ENCODE peak calls at places on chromosomes 11 and 22, in eight cellular contexts. D is astrocyte of the spinal cord, O is endodermal cell, H is bronchial epithelial cell, V is skeletal muscle cell, R is foreskin fibroblast, T is pancreas, I is neural progenitor cell. U is an unnamed sample.

GRCh38 chr11:98561216-98561615 is 459.5 kb upstream of the CNTN5 start:
- DNase-seq in O (peak), T (no peak), I (no peak), V (no peak), D (no peak), H (peak), R (no peak), U (no peak)

GRCh38 chr11:110160016-110160415 is 66.8 kb downstream of the ZC3H12C start:
- DNase-seq in D (peak), T (no peak), H (peak), V (peak), R (peak), O (no peak), I (no peak), U (no peak)

GRCh38 chr11:62122076-62122475 is 1.7 kb upstream of the INCENP start:
- DNase-seq in I (peak), O (peak), R (no peak), H (peak), T (no peak), D (no peak), V (no peak), U (no peak)

GRCh38 chr11:130449246-130449990 is 973 bp downstream of the ADAMTS15 start:
- DNase-seq in R (no peak), V (no peak), I (peak), H (no peak), D (peak), T (peak), O (peak), U (no peak)

GRCh38 chr11:10233581-10233980 is 60.4 kb downstream of the SBF2 start:
- DNase-seq in I (no peak), H (peak), V (peak), D (peak), T (no peak), O (no peak), R (peak), U (no peak)

GRCh38 chr11:77821349-77821851 is 456 bp downstream of the AAMDC start:
- DNase-seq in R (peak), I (no peak), O (no peak), T (no peak), H (peak), V (no peak), D (peak), U (peak)

GRCh38 chr11:96388891-96389603 is 665 bp downstream of the CCDC82 start:
- DNase-seq in D (no peak), T (no peak), V (peak), O (no peak), R (no peak), I (peak), H (peak), U (no peak)

GRCh38 chr11:6357222-6357621 is 33.1 kb upstream of the SMPD1 start:
- DNase-seq in I (no peak), T (no peak), R (peak), V (peak), D (peak), O (no peak), H (peak), U (peak)

GRCh38 chr11:11816511-11817319 is 25.1 kb upstream of the USP47 start:
- DNase-seq in O (no peak), I (no peak), H (peak), V (peak), T (no peak), D (no peak), R (peak), U (no peak)

GRCh38 chr11:45568031-45568430 is 97.4 kb downstream of the CHST1 start:
- DNase-seq in R (no peak), O (no peak), I (no peak), H (no peak), D (no peak), T (no peak), V (no peak), U (no peak)

GRCh38 chr11:113193077-113193476 is 121.3 kb upstream of the TTC12 start:
- DNase-seq in H (no peak), T (no peak), V (no peak), R (peak), O (no peak), D (no peak), I (no peak), U (no peak)

GRCh38 chr11:11703885-11704284 is 82.1 kb upstream of the GALNT18 start:
- DNase-seq in H (no peak), R (no peak), O (no peak), T (no peak), D (no peak), I (no peak), V (no peak), U (no peak)

GRCh38 chr22:23503142-23503541 is 76.9 kb downstream of the IGLL1 start:
- DNase-seq in H (no peak), V (no peak), O (no peak), T (no peak), R (no peak), D (no peak), I (no peak), U (no peak)

GRCh38 chr22:47202819-47203553 is 440.5 kb downstream of the TBC1D22A start:
- DNase-seq in R (no peak), O (peak), V (no peak), T (no peak), I (no peak), H (no peak), D (no peak), U (no peak)

GRCh38 chr11:115939104-115939503 is 434.9 kb upstream of the CADM1 start:
- DNase-seq in D (peak), H (no peak), V (no peak), I (no peak), R (no peak), O (no peak), T (no peak), U (no peak)

GRCh38 chr22:17783773-17784480 is 9.7 kb upstream of the BID start:
- DNase-seq in T (no peak), R (no peak), H (no peak), V (no peak), D (no peak), O (no peak), I (no peak), U (no peak)

GRCh38 chr11:44484211-44484610 is 81.3 kb upstream of the CD82 start:
- DNase-seq in I (peak), T (no peak), H (no peak), O (peak), V (no peak), D (no peak), R (no peak), U (no peak)

GRCh38 chr11:102279641-102280170 is 37.6 kb upstream of the BIRC3 start:
- DNase-seq in O (no peak), H (peak), V (peak), I (no peak), D (peak), T (no peak), R (peak), U (no peak)

GRCh38 chr11:125551835-125552342 is 17.4 kb upstream of the EI24 start:
- DNase-seq in O (no peak), H (no peak), V (no peak), T (no peak), R (no peak), D (no peak), I (no peak), U (no peak)

GRCh38 chr11:88555018-88555828 is 217.7 kb upstream of the CTSC start:
- DNase-seq in R (peak), T (no peak), H (peak), D (peak), I (no peak), O (no peak), V (peak), U (no peak)

GRCh38 chr22:36730176-36730858 is 26.8 kb upstream of the CACNG2 start:
- DNase-seq in H (no peak), R (no peak), O (peak), V (no peak), D (no peak), T (no peak), I (no peak), U (no peak)

GRCh38 chr11:131693756-131694155 is 323.3 kb downstream of the NTM start:
- DNase-seq in H (no peak), V (no peak), D (no peak), T (no peak), O (no peak), R (no peak), I (no peak), U (no peak)

GRCh38 chr11:210122-210802 is 2.8 kb downstream of the RIC8A start:
- DNase-seq in O (no peak), I (no peak), H (peak), V (peak), R (peak), T (peak), D (peak), U (no peak)
- H3K4me3 ChIP-seq in O (peak), I (no peak), H (no peak), V (peak), R (peak), T (no peak), D (peak), U (no peak)

GRCh38 chr11:111413849-111414248 is 34.8 kb upstream of the POU2AF1 start:
- DNase-seq in T (no peak), H (no peak), I (no peak), O (peak), V (no peak), R (no peak), D (no peak), U (no peak)
- H3K4me3 ChIP-seq in T (no peak), H (no peak), I (no peak), O (no peak), V (no peak), R (no peak), D (no peak), U (no peak)

DNA sequence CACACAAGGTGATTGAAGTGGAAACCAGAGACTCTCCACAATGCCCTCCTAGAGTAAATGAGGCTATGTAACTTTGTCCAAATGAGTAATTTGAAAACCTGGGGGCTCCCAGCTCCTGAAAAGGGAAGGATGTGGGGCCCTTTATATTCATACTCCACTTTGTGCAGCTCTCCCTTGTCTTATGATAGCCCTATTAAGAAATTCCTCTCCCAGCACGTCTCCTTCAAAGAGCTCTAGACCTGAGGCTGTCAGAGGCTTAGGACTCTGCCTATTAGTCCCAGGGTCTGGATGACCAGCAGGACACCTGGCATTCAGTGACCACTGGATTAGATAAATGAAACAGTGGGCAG is 2.1 kb downstream of the SLC43A1 start:
- DNase-seq in T (no peak), I (no peak), D (no peak), O (no peak), R (no peak), V (no peak), H (no peak), U (no peak)
- H3K4me3 ChIP-seq in T (peak), I (no peak), D (no peak), O (no peak), R (peak), V (no peak), H (no peak), U (no peak)

GRCh38 chr11:122126024-122126678 is 10.1 kb upstream of the BLID start:
- DNase-seq in T (no peak), O (no peak), V (no peak), R (no peak), H (no peak), D (no peak), I (no peak), U (no peak)

GRCh38 chr11:122127020-122127419 is 11.0 kb upstream of the BLID start:
- DNase-seq in I (no peak), V (no peak), T (no peak), O (no peak), H (no peak), D (no peak), R (no peak), U (no peak)

GRCh38 chr11:122128146-122128545 is 12.1 kb upstream of the BLID start:
- DNase-seq in D (no peak), I (no peak), O (no peak), H (no peak), V (no peak), T (no peak), R (no peak), U (no peak)

DNA sequence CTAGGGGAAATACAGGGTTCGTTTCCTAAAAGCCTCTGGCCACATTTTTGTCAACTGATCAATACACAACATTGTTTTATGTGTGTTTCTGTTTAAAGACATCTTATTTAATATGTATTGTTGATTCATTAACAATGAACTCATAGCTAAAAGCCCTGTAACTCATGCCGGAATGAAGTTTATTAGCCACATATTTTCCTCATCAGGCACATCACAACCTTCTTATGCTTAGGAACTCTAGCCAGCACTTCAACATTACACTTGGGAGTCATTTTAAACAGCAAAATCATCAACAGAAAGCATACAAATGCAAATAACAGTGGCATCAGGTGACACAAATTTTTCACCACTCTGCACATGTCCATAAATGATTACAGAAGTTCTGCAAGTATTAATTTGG is 15.1 kb upstream of the BLID start:
- DNase-seq in V (no peak), R (no peak), H (no peak), O (no peak), T (no peak), I (no peak), D (no peak), U (no peak)
- H3K4me3 ChIP-seq in V (no peak), R (no peak), H (no peak), O (no peak), T (no peak), I (no peak), D (no peak), U (no peak)

DNA sequence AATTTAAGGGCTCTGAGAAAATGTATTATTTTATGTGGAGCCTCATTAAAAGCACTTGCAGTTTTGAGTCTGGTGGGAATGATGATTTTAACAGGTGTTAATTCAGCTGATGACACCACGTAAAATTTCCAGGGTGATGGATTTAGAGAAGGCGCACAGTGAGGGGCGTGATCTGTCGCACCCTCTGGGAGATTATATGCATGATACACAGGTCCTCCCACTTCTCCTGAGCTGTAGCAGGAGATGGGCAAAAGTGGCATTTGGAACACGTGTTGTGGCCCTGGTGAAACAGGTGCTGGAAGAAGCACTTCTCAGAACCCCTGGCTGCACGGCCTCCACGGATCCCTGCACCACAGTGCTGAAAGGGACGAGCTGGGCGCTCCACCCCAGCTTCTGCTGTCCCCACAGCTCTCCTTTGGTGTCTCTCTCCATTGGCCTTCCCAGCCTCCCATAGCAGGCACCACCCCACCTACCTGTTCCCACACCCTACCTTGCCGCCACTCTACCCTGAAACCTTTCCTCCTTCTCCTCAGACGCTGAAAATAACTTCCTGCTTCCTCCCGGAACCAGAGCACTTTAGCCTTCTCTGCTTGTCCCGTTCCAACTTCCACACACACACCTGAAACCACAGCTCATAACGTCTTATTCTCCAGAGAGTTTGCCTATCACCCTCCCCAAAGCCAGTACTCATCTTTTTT is 6.9 kb upstream of the SORL1 start:
- DNase-seq in R (no peak), I (no peak), O (no peak), D (no peak), H (no peak), V (no peak), T (no peak), U (peak)
- H3K4me3 ChIP-seq in R (no peak), I (no peak), O (no peak), D (no peak), H (no peak), V (no peak), T (no peak), U (no peak)